ENCODE peak calls at places on chromosome 19, in five cellular contexts. F is tibial nerve, H is ascending aorta, Y is breast epithelium, M is fibroblast of the aortic adventitia. R is an unnamed sample.
A peak's percentile ranks its signal among the peaks of the same experiment; 100 is the strongest.

GRCh38 chr19:7888145-7888825 is at the start of gene LRRC8E:
- DNase-seq in F (no peak), H (no peak), Y (peak; percentile 74), M (peak; percentile 43), R (peak; percentile 58)

GRCh38 chr19:3054265-3054971 is 7.9 kb downstream of the TLE5 start:
- DNase-seq in F (no peak), H (no peak), Y (no peak), M (no peak), R (no peak)

GRCh38 chr19:43555185-43555770 is 20.0 kb downstream of the XRCC1 start:
- DNase-seq in F (peak; percentile 77), H (no peak), Y (peak; percentile 62), M (peak; percentile 71), R (peak; percentile 50)

GRCh38 chr19:15397782-15398181 is 18.2 kb upstream of the AKAP8 start:
- DNase-seq in F (no peak), H (no peak), Y (no peak), M (no peak), R (no peak)

GRCh38 chr19:49781394-49781793 is 14.6 kb downstream of the AP2A1 start:
- DNase-seq in F (no peak), H (no peak), Y (no peak), M (no peak), R (no peak)

GRCh38 chr19:53912653-53913052 is 3.6 kb downstream of the CACNG7 start:
- DNase-seq in F (no peak), H (no peak), Y (no peak), M (no peak), R (no peak)

GRCh38 chr19:4795400-4795799 is 3.9 kb downstream of the FEM1A start:
- DNase-seq in F (no peak), H (no peak), Y (no peak), M (no peak), R (no peak)

GRCh38 chr19:5966215-5966614 is 11.7 kb downstream of the RANBP3 start:
- DNase-seq in F (no peak), H (no peak), Y (no peak), M (peak; percentile 88), R (peak; percentile 74)

GRCh38 chr19:10686193-10686592 is 15.0 kb upstream of the QTRT1 start:
- DNase-seq in F (no peak), H (no peak), Y (no peak), M (no peak), R (no peak)

GRCh38 chr19:4444765-4445741 is 12.5 kb downstream of the UBXN6 start:
- DNase-seq in F (no peak), H (no peak), Y (no peak), M (no peak), R (peak; percentile 66)

GRCh38 chr19:8238251-8238650 is 29.1 kb downstream of the CERS4 start:
- DNase-seq in F (no peak), H (no peak), Y (no peak), M (peak; percentile 19), R (peak; percentile 49)

GRCh38 chr19:16895467-16896097 is 6.8 kb downstream of the F2RL3 start:
- DNase-seq in F (no peak), H (no peak), Y (no peak), M (peak; percentile 9), R (no peak)

GRCh38 chr19:50909240-50910070 is 1.7 kb downstream of the KLK4 start:
- DNase-seq in F (peak; percentile 40), H (no peak), Y (no peak), M (no peak), R (peak; percentile 37)

GRCh38 chr19:20351244-20351643 is 184.2 kb downstream of the ZNF486 start:
- DNase-seq in F (no peak), H (no peak), Y (no peak), M (no peak), R (no peak)

GRCh38 chr19:3185482-3186376 is at the start of gene NCLN:
- DNase-seq in F (peak; percentile 95), H (peak; percentile 78), Y (peak; percentile 92), M (peak; percentile 96), R (peak; percentile 98)

GRCh38 chr19:11208526-11209471 is 11.5 kb upstream of the KANK2 start:
- DNase-seq in F (no peak), H (no peak), Y (no peak), M (no peak), R (peak; percentile 46)

GRCh38 chr19:45558399-45558878 is 26.2 kb downstream of the OPA3 start:
- DNase-seq in F (peak; percentile 31), H (no peak), Y (no peak), M (peak; percentile 43), R (no peak)

GRCh38 chr19:44131955-44132354 is 9.4 kb upstream of the ZNF234 start:
- DNase-seq in F (no peak), H (no peak), Y (no peak), M (no peak), R (no peak)

GRCh38 chr19:11598103-11598483 is 810 bp downstream of the ZNF627 start:
- DNase-seq in F (no peak), H (no peak), Y (no peak), M (peak; percentile 43), R (no peak)

GRCh38 chr19:46927106-46927505 is 66.3 kb downstream of the ARHGAP35 start:
- DNase-seq in F (no peak), H (no peak), Y (no peak), M (no peak), R (no peak)

GRCh38 chr19:46931197-46931596 is 70.4 kb downstream of the ARHGAP35 start:
- DNase-seq in F (no peak), H (no peak), Y (no peak), M (no peak), R (no peak)

GRCh38 chr19:46926201-46927071 is 65.6 kb downstream of the ARHGAP35 start:
- DNase-seq in F (no peak), H (no peak), Y (no peak), M (no peak), R (no peak)

GRCh38 chr19:46927893-46928292 is 67.1 kb downstream of the ARHGAP35 start:
- DNase-seq in F (no peak), H (no peak), Y (no peak), M (no peak), R (no peak)

DNA sequence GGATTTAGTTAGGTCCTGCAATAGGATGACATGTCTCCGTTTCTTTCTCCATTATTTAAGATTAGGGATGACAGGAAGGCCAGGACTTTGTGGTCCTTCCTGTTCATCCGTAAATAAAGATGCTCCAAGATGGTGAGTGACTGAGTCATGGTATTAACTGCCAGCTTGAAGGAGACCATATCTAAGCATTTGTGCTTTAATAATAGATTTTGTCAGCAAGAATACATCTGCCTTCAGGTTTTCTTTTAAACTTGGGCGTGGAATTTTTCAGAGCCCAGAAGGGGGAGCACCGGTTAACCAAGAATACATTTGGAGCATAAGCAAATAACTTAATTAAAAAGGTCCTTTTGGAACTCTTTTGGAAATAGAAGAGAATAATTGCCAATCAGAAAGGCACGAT is 68.2 kb downstream of the ARHGAP35 start:
- DNase-seq in F (no peak), H (no peak), Y (no peak), M (peak; percentile 43), R (no peak)
- TF ChIP-seq CTCF in F (no peak), H (no peak), Y (no peak), M (peak; percentile 31), R (peak; percentile 26)

GRCh38 chr19:21474671-21475181 is 30.7 kb upstream of the ZNF429 start:
- DNase-seq in F (peak; percentile 29), H (peak; percentile 25), Y (peak; percentile 87), M (peak; percentile 4), R (peak; percentile 18)
- H3K4me3 ChIP-seq in F (peak overlapping the region; percentile 44), H (peak overlapping the region; percentile 48), Y (peak overlapping the region; percentile 66), M (peak overlapping the region; percentile 33), R (peak overlapping the region; percentile 50)

GRCh38 chr19:14315433-14315832 is 65.8 kb upstream of the ADGRE5 start:
- DNase-seq in F (no peak), H (no peak), Y (no peak), M (no peak), R (no peak)
- TF ChIP-seq CTCF in F (no peak), H (no peak), Y (no peak), M (peak; percentile 2), R (no peak)

DNA sequence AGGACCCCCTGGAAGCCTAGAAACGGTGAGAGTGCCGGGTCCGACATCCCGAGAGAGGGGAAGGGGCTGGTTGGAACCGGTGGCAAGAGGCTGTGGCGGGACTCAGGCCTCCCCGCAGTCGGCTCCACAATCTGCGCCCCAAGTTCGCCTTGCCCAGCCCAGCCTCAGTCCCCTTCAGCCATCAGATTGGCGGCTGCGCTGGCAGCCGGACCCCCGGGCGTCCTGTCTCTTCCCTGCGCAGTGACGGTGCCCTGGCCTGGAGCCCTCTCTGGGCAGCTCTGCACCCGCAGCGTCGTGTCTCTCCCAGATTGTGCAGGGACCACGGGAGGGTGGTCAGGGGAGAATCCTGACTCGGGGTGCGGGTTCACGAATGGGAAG is 315 bp downstream of the ZNF492 start:
- DNase-seq in F (no peak), H (no peak), Y (no peak), M (no peak), R (no peak)
- H3K4me3 ChIP-seq in F (peak overlapping the region; percentile 42), H (peak overlapping the region; percentile 83), Y (peak overlapping the region; percentile 82), M (peak overlapping the region; percentile 76), R (peak overlapping the region; percentile 46)

DNA sequence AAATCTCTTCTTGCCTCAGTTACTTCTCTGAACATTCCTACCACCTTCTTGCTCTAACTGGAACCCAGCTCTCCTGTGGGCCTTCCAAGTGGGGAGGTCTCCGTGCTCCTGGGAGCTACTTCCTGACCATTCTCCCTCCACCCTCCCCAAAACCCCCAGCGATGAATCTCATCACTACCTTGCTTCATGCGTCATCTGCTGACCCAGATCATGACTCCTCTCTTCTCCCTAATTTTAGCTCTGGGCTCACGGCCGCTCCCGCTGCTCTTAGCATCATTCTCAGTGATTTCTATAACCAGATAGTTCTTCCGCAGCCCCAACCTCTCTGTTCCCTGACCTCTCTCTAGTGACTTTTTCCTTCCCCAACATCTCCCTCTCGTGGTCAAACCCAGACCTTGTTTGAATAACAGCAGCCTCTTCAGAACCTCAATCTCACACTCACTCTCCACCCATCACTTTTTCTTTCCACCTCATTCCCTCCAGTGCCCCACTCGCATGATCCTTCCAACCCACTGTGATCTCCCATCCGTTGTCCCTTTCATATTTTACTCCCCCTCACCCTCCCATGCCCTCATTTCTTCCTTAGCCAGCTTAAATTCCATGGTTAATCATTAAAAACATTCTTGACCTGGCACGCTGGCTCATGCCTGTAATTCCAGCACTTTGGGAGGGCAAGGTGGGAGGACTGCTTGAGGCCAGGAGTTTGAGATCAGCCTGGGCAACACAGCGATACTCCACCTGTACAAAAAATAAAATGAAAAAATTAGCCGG is 21.8 kb downstream of the MRPS12 start:
- DNase-seq in F (no peak), H (no peak), Y (no peak), M (no peak), R (no peak)
- TF ChIP-seq CTCF in F (no peak), H (no peak), Y (no peak), M (no peak), R (no peak)

R was measured in foreskin fibroblast.